ENCODE peak calls at places on chromosomes 16 and 17, in eight cellular contexts. H is activated gamma-delta T cell; I is right cardiac atrium; W is H7; Q is activated T-helper 2 cell treated with anti-CD3 and anti-CD28 coated beads, Interferon-gamma antibody, Interleukin-2, Interleukin-4, amounts not matched to agents 10 μg/mL and 5 μg/mL and 100 μg/mL, durations not matched to agents 14 hours and 24 hours and 36 hours; E is GM19239; X is stimulated activated CD4-positive, alpha-beta T cell treated with anti-CD3 and anti-CD28 coated beads, Interleukin-15, amount 100 ng/mL, for 1 hour; U is CD4-positive, alpha-beta memory T cell. A is an unnamed sample.

GRCh38 chr16:2296662-2297505 is 29.0 kb upstream of the RNPS1 start:
- DNase-seq in X (no peak), Q (no peak), H (no peak), I (no peak), U (no peak), E (peak; percentile 36), W (peak; percentile 89), A (peak; percentile 55)

GRCh38 chr16:4333308-4333638 is 17.4 kb downstream of the GLIS2 start:
- DNase-seq in U (no peak), X (no peak), I (no peak), H (no peak), W (no peak), Q (no peak), E (no peak), A (no peak)

GRCh38 chr16:19245326-19245925 is 40.1 kb upstream of the CLEC19A start:
- DNase-seq in W (no peak), E (no peak), H (no peak), U (no peak), X (no peak), Q (no peak), I (no peak), A (no peak)

GRCh38 chr17:29712677-29713076 is 90.0 kb upstream of the CORO6 start:
- DNase-seq in U (no peak), I (no peak), X (no peak), W (no peak), E (no peak), Q (no peak), H (no peak), A (no peak)

GRCh38 chr16:85152414-85153030 is 40.2 kb upstream of the CIBAR2 start:
- DNase-seq in U (no peak), E (no peak), X (no peak), W (no peak), I (peak; percentile 78), H (no peak), Q (no peak), A (no peak)

GRCh38 chr16:23950898-23951297 is 115.1 kb downstream of the PRKCB start:
- DNase-seq in W (no peak), I (no peak), E (no peak), U (no peak), X (no peak), Q (no peak), H (no peak), A (no peak)

GRCh38 chr16:65546353-65546791 is 424.5 kb upstream of the CDH11 start:
- DNase-seq in E (no peak), U (no peak), Q (no peak), I (no peak), X (no peak), H (no peak), W (no peak), A (no peak)

GRCh38 chr17:51118330-51119195 is 2.1 kb downstream of the SPAG9 start:
- DNase-seq in U (no peak), I (no peak), H (no peak), X (no peak), Q (no peak), E (no peak), W (no peak), A (peak; percentile 26)

GRCh38 chr17:57357830-57358426 is 101.6 kb downstream of the MSI2 start:
- DNase-seq in U (no peak), I (no peak), W (no peak), H (no peak), X (no peak), Q (no peak), E (peak; percentile 38), A (no peak)

GRCh38 chr16:4016648-4017047 is 99.6 kb downstream of the ADCY9 start:
- DNase-seq in H (no peak), I (no peak), X (no peak), E (no peak), W (no peak), U (peak; percentile 11), Q (no peak), A (no peak)

GRCh38 chr17:50892101-50892776 is 26.1 kb upstream of the TOB1 start:
- DNase-seq in I (no peak), H (no peak), U (no peak), Q (no peak), X (no peak), W (no peak), E (no peak), A (no peak)

GRCh38 chr17:58539703-58540102 is 25.3 kb upstream of the MTMR4 start:
- DNase-seq in W (no peak), X (no peak), I (no peak), H (no peak), Q (no peak), E (no peak), U (no peak), A (no peak)

GRCh38 chr16:87017388-87018012 is 299.7 kb downstream of the C16orf95 start:
- DNase-seq in I (no peak), H (no peak), X (no peak), E (no peak), U (no peak), W (peak; percentile 63), Q (no peak), A (no peak)